ENCODE peak calls at places on chromosomes 16 and 17, in five cellular contexts. T is kidney epithelial cell, U is retinal pigment epithelial cell, W is GM13977, K is A549. N is an unnamed sample.

GRCh38 chr17:73770115-73770848 is 126.0 kb upstream of the SDK2 start:
- DNase-seq in T (peak; percentile 34), W (no peak), U (peak; percentile 12), K (peak; percentile 57), N (no peak)

GRCh38 chr17:28469376-28469775 is 4.1 kb upstream of the SLC13A2 start:
- DNase-seq in K (no peak), U (no peak), T (no peak), W (no peak), N (no peak)

GRCh38 chr17:55263565-55264272 is 1.0 kb upstream of the HLF start:
- DNase-seq in U (no peak), W (no peak), T (no peak), K (no peak), N (no peak)

GRCh38 chr16:81703177-81704155 is 75.6 kb upstream of the PLCG2 start:
- DNase-seq in K (peak; percentile 80), U (peak; percentile 54), T (peak; percentile 53), W (no peak), N (no peak)

GRCh38 chr16:81493755-81494433 is 49.3 kb downstream of the CMIP start:
- DNase-seq in K (peak; percentile 83), W (no peak), T (peak; percentile 71), U (peak; percentile 80), N (no peak)

GRCh38 chr16:67311607-67312449 is 14.7 kb downstream of the KCTD19 start:
- DNase-seq in W (peak; percentile 78), U (peak; percentile 95), K (peak; percentile 92), T (peak; percentile 100), N (no peak)

GRCh38 chr16:30053376-30054015 is 12.1 kb upstream of the ALDOA start:
- DNase-seq in K (no peak), U (no peak), T (no peak), W (no peak), N (no peak)

GRCh38 chr17:79944251-79944812 is 91.3 kb downstream of the TBC1D16 start:
- DNase-seq in W (no peak), T (no peak), U (no peak), K (no peak), N (no peak)

GRCh38 chr17:83099570-83100181 is 20.3 kb downstream of the METRNL start:
- DNase-seq in U (no peak), W (no peak), K (no peak), T (no peak), N (no peak)

GRCh38 chr17:73291260-73291801 is 20.5 kb downstream of the CDC42EP4 start:
- DNase-seq in U (no peak), T (peak; percentile 70), W (peak; percentile 52), K (peak; percentile 59), N (no peak)

GRCh38 chr17:79607941-79608728 is 2.7 kb downstream of the RBFOX3 start:
- DNase-seq in T (no peak), U (no peak), W (peak; percentile 64), K (no peak), N (no peak)

GRCh38 chr16:47371615-47372014 is 89.2 kb downstream of the ITFG1 start:
- DNase-seq in U (no peak), W (no peak), T (no peak), K (no peak), N (no peak)

GRCh38 chr16:88542231-88542630 is 28.0 kb upstream of the ZC3H18 start:
- DNase-seq in T (no peak), K (no peak), U (no peak), W (no peak), N (no peak)

GRCh38 chr17:17506893-17507464 is 10.8 kb upstream of the RASD1 start:
- DNase-seq in W (no peak), T (no peak), K (no peak), U (no peak), N (no peak)

GRCh38 chr17:17206149-17206912 is at the start of gene PLD6:
- DNase-seq in T (peak; percentile 5), W (peak; percentile 98), U (no peak), K (peak; percentile 72), N (no peak)

GRCh38 chr17:82854226-82854625 is 14.4 kb upstream of the ZNF750 start:
- DNase-seq in K (no peak), W (no peak), T (no peak), U (no peak), N (no peak)

GRCh38 chr17:41464682-41465081 is 2.5 kb downstream of the KRT32 start:
- DNase-seq in W (no peak), T (peak; percentile 81), K (peak; percentile 79), U (peak; percentile 97), N (no peak)

GRCh38 chr16:10731790-10732189 is 11.9 kb upstream of the NUBP1 start:
- DNase-seq in K (no peak), U (no peak), T (no peak), W (no peak), N (no peak)

GRCh38 chr17:65509032-65509431 is 52.4 kb downstream of the AXIN2 start:
- DNase-seq in W (no peak), K (no peak), T (no peak), U (no peak), N (no peak)
- TF ChIP-seq CTCF in W (no peak), K (no peak), T (no peak), U (no peak), N (no peak)

GRCh38 chr17:5707482-5707881 is 123.2 kb upstream of the NLRP1 start:
- DNase-seq in T (no peak), K (no peak), U (no peak), W (no peak), N (peak; percentile 64)

GRCh38 chr17:5705876-5706420 is 121.6 kb upstream of the NLRP1 start:
- DNase-seq in W (no peak), T (no peak), U (no peak), K (no peak), N (peak; percentile 63)

GRCh38 chr17:5706835-5707234 is 122.5 kb upstream of the NLRP1 start:
- DNase-seq in T (no peak), W (peak; percentile 65), U (peak; percentile 8), K (peak; percentile 69), N (peak; percentile 80)

GRCh38 chr17:5703736-5704135 is 119.4 kb upstream of the NLRP1 start:
- DNase-seq in K (no peak), U (no peak), W (no peak), T (no peak), N (peak; percentile 71)

DNA sequence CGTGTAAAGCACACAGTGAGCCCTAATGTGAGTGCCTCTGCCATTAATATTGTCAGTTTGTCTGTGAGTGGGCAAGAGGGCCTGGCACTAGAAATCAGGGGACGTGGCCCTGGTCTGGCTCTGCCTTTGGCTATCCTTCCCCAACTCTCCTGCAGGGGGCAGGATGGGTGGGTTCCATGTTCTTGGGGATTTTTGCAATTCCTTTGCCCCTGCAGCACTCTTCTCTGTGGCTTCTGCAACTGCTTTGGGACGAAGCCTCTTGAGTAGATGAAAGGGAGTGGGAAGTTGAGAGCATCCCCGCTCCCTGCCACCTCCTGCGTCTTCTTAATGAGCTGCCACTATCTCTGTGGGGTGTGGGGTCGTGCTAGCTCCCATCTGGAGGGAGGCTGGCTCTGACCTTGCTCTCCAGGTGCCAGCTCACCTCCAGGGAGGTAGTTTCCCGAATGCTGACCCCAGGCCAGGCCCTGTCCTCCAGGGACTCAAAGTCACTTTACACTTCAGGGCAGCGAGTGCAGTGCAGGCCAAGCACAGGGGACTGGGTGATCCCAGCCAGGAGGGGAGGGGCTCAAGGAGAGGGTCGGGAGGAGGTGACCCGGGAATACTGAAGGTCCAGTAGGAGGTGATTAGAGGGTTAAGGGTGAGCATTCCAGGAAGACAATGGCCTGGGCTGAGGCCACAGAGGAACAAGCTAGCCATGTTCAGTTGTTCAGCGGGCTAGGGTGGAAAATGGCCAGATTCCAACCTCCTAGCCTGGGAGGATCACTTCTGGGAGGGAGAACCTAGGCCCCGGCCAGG is 121.0 kb upstream of the NLRP1 start:
- DNase-seq in U (no peak), K (peak; percentile 28), T (no peak), W (no peak), N (peak; percentile 73)
- TF ChIP-seq CTCF in U (peak; percentile 58), K (peak; percentile 19), T (peak; percentile 36), W (peak; percentile 53), N (peak; percentile 43)

DNA sequence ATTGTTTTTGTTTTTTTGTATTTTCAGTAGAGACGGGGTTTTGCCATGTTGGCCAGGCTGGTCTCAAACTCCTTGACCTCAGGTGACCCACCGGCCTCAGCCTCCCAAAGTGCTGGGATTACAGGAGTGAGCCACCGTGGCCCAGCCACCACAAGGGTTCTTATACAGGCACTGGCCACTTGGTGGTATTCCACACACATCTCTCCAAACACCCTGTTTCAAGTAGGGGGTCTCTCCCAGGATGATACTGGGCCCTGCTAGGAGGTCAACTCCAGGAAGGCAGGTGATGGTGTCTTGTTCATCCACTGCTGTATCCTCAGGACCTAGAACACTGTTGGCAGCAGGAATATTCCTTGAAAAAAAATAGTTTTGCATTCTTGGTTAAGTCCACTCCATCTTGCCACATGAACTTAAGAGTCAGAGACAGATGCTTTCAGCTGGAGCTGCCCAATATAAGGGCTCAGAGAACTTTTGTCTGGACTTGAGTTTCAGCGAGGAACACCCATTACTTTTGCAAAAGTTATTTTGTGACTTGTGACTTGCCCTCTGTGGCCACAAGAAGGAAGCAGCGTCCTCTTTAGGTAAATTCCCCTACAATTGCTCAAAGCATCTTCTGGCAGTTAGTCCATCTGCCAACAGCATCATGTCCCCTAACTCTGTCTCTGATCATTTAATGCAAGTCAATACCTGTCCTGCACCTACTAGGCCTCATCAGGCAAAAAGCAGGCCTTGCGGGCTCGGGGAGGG is 7.4 kb upstream of the EEF2K start:
- DNase-seq in T (no peak), K (no peak), U (no peak), W (no peak), N (no peak)
- TF ChIP-seq CTCF in T (no peak), K (no peak), U (no peak), W (peak; percentile 1), N (no peak)

GRCh38 chr17:43393944-43394482 is 4.8 kb upstream of the ARL4D start:
- DNase-seq in T (no peak), W (peak; percentile 86), K (peak; percentile 91), U (no peak), N (peak; percentile 95)
- TF ChIP-seq CTCF in T (peak; percentile 79), W (peak; percentile 68), K (peak; percentile 99), U (peak; percentile 86), N (peak; percentile 95)

GRCh38 chr17:8753976-8754440 is 4.3 kb downstream of the SPDYE4 start:
- DNase-seq in K (peak; percentile 65), U (no peak), W (peak; percentile 67), T (no peak), N (no peak)
- TF ChIP-seq CTCF in K (peak; percentile 66), U (peak; percentile 53), W (peak; percentile 64), T (peak; percentile 41), N (peak; percentile 51)

GRCh38 chr16:1073566-1074378 is 1.2 kb downstream of the SSTR5 start:
- DNase-seq in K (no peak), W (no peak), U (no peak), T (no peak), N (no peak)
- TF ChIP-seq CTCF in K (peak; percentile 29), W (no peak), U (peak; percentile 33), T (no peak), N (peak; percentile 11)

DNA sequence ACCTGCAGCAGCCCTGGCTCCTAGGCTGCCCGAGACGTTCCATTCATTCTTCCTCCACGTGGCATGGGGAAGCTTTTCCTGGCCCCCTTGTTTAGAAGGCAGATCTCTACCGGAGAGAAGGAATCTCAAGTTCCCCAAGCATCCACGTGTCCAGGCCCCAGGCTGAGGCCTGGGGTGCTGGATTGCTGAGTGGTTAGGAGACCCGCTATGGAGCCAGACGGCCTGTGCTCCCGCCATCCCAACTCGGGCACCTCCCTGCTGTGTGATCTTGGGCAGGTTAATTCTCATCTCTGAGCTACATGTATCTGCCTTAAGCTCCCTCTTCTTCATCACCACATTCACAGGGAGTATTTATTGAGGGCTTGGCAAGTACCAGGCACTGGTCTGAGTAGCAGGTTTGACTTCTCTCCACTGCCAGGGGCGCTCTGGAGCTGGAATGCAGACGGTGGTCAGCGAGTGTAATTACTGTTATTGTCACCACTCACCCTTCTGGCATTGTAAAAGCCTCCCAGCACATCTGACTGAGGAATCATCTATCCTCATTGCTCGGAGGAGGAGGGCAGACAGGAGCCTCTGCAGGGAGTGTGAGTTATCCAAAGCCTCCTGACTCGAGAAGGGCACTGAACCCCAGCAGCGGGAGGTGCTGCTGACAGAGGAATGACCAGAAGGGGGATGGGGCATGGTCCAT is 1.1 kb upstream of the ADGRG1 start:
- DNase-seq in K (peak; percentile 64), W (no peak), U (peak; percentile 74), T (peak; percentile 83), N (no peak)
- TF ChIP-seq CTCF in K (no peak), W (no peak), U (peak; percentile 59), T (peak; percentile 53), N (peak; percentile 40)